ENCODE peak calls at places on chromosomes 11 and 22, in four cellular contexts. H is endodermal cell, U is osteocyte, B is IMR-90. S is an unnamed sample.

GRCh38 chr11:60792521-60792920 is 7.4 kb downstream of the MS4A10 start:
- DNase-seq in H (no peak), U (no peak), B (no peak), S (no peak)

GRCh38 chr22:29824677-29825076 is 13.4 kb downstream of the ASCC2 start:
- DNase-seq in B (no peak), H (no peak), U (no peak), S (no peak)

GRCh38 chr11:116792869-116793475 is 1.3 kb upstream of the APOA5 start:
- DNase-seq in B (peak), U (peak), H (no peak), S (no peak)

GRCh38 chr22:42461511-42461910 is 29.3 kb upstream of the NFAM1 start:
- DNase-seq in U (no peak), H (peak), B (no peak), S (no peak)

GRCh38 chr11:4071828-4072421 is 22.7 kb upstream of the RRM1 start:
- DNase-seq in B (no peak), U (no peak), H (peak), S (no peak)

GRCh38 chr11:19419813-19420212 is 179.1 kb upstream of the E2F8 start:
- DNase-seq in H (no peak), U (no peak), B (peak), S (no peak)

GRCh38 chr22:23925020-23925606 is 30.9 kb downstream of the MIF start:
- DNase-seq in H (no peak), B (no peak), U (peak), S (no peak)

GRCh38 chr11:132064987-132065620 is 694.7 kb downstream of the NTM start:
- DNase-seq in B (peak), H (no peak), U (peak), S (no peak)

GRCh38 chr11:125062931-125063428 is at the start of gene SLC37A2:
- DNase-seq in B (peak), U (peak), H (peak), S (peak)

GRCh38 chr11:118052581-118053206 is 24.2 kb upstream of the TMPRSS4 start:
- DNase-seq in U (peak), B (no peak), H (no peak), S (no peak)

GRCh38 chr11:31798057-31799035 is 12.8 kb downstream of the PAX6 start:
- DNase-seq in B (no peak), H (peak), U (peak), S (peak)

GRCh38 chr22:31139866-31140716 is at the start of gene PLA2G3:
- DNase-seq in H (peak), U (no peak), B (peak), S (peak)

GRCh38 chr22:35426801-35427140 is 26.8 kb downstream of the MCM5 start:
- DNase-seq in U (no peak), H (no peak), B (no peak), S (no peak)

GRCh38 chr11:84264066-84264465 is 977.9 kb upstream of the CCDC90B start:
- DNase-seq in B (no peak), H (no peak), U (no peak), S (no peak)

GRCh38 chr22:16827506-16827905 is 2.3 kb upstream of the XKR3 start:
- DNase-seq in B (no peak), U (no peak), H (no peak), S (no peak)

GRCh38 chr11:111764621-111765020 is 1.6 kb downstream of the PPP2R1B start:
- DNase-seq in H (no peak), B (peak), U (no peak), S (no peak)

GRCh38 chr11:17388609-17389204 is at the start of gene KCNJ11:
- DNase-seq in H (peak), U (no peak), B (no peak), S (peak)

GRCh38 chr11:1239596-1240205 is 16.8 kb downstream of the MUC5B start:
- DNase-seq in U (no peak), H (no peak), B (no peak), S (no peak)

GRCh38 chr11:32432565-32433248 is 2.6 kb downstream of the WT1 start:
- DNase-seq in U (no peak), H (peak), B (no peak), S (no peak)

GRCh38 chr11:19670030-19670761 is 42.4 kb upstream of the NAV2 start:
- DNase-seq in H (peak), U (no peak), B (peak), S (no peak)

GRCh38 chr11:116782728-116783127 is 5.1 kb downstream of the ZPR1 start:
- DNase-seq in U (no peak), H (no peak), B (peak), S (no peak)

GRCh38 chr11:66957971-66958231 is 282 bp downstream of the PC start:
- DNase-seq in B (no peak), U (no peak), H (no peak), S (no peak)

GRCh38 chr11:81967242-81967641 is 766.4 kb downstream of the FAM181B start:
- DNase-seq in B (no peak), U (no peak), H (no peak), S (no peak)

DNA sequence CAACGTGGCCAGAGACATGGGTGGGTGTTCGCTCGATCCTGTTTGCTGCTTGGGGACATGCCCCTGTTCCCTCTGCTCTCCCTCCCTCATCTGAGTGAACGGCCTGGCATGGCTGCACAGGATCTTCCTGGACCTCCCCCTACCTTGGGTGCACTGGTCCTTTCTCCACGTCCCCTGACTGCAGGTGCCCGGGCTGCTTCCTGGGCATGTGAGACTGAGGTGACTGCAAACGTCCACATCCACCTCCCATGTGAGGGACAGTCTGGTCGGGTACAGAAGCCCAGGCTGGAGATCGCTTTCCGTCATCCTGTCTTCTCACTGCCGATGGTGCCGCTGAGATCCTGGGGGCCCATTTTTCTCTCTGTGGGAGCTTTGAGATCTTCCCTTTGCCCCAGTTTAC is 11.8 kb downstream of the SULT4A1 start:
- DNase-seq in H (peak), U (no peak), B (no peak), S (no peak)
- TF ChIP-seq CTCF in H (no peak), U (no peak), B (no peak), S (no peak)

GRCh38 chr11:101617735-101618332 is 34.0 kb upstream of the TRPC6 start:
- DNase-seq in B (peak), U (no peak), H (peak), S (peak)

GRCh38 chr11:101618691-101619090 is 34.9 kb upstream of the TRPC6 start:
- DNase-seq in U (no peak), H (no peak), B (peak), S (no peak)

DNA sequence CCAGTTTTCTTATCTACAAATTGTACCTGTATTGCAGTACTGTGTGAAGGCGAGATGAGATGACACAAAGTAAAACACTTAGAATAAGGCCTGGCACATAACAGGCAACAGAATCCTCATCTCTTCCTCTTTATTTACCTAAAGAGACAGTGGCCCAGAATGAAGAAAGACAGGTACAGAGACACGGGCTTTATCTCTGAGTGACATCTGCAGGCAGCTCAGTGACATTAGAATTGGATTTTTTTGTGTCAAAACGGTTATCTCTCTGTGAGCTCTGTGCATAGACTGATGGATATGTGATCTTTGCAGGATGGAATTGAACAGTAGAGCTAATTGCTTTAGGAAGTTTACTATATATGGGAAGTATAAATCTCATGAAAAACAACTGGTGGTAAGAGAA is 36.2 kb upstream of the TRPC6 start:
- DNase-seq in B (no peak), U (no peak), H (no peak), S (no peak)
- TF ChIP-seq CTCF in B (no peak), U (no peak), H (no peak), S (no peak)

GRCh38 chr22:25334091-25334490 is 114.7 kb downstream of the CRYBB2 start:
- DNase-seq in U (peak), B (peak), H (peak), S (peak)
- TF ChIP-seq CTCF in U (peak), B (peak), H (peak), S (peak)

DNA sequence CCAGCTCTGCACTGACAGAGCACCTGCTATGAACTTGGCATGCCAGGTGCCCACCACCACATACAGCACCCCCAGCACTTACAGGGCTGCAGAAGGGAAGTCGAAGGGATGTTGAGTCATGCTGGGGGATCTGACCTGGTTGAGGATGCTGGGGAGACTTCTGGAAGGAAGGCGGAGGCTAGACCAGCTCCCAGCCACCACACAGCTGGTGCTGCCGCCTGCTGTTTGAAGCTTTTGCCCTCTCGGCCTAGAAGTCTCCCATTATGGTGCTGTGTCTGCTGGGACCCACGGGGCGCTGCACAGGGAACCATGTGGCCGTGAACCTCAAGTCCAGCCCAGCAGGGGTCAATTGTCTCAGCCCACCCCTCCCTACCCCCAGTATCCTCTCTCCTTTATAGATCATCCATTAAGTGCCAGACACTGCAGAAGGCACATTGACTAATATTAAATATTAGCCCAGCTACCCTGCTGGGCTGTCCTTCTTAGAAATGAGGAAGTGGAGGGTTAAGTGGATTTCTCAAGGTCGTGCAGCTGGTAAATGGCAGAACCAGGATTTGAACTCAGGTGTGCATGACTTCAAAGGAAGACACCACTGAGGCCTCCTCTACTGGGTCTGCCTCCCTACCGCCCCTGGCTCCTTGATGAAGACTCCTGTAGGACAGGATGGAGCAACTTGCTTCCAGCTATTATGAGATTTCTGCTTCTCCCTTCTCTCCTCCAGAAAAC is 49.7 kb downstream of the CYTH4 start:
- DNase-seq in H (no peak), B (peak), U (no peak), S (no peak)
- TF ChIP-seq CTCF in H (no peak), B (no peak), U (no peak), S (no peak)

GRCh38 chr11:133732109-133732508 is 113.2 kb downstream of the SPATA19 start:
- DNase-seq in B (no peak), H (peak), U (no peak), S (no peak)
- TF ChIP-seq CTCF in B (no peak), H (no peak), U (no peak), S (no peak)

DNA sequence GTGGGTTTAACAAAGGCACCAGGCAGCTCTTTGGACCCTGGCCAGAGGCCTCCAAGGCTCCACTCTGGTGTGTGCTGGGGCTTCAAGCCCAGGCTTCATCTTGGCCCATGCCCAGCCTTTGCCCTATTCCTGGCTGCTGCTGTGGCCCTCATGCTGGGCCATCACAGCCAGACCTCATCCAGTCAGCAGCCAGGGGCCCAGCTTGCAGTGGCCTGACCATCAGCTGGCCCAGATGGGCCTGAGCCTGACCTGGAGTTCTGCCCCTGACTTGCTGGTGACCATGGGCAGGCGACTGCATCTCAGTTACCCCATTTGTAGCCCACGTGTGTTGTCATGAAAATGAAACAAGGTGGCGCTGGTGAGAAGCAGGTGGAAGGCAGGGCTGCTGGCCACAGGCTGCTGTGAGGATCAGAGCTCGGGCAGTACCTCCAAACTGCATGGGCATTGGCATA is 76.1 kb downstream of the MED15 start:
- DNase-seq in H (peak), U (no peak), B (no peak), S (no peak)
- TF ChIP-seq CTCF in H (peak), U (peak), B (no peak), S (no peak)

DNA sequence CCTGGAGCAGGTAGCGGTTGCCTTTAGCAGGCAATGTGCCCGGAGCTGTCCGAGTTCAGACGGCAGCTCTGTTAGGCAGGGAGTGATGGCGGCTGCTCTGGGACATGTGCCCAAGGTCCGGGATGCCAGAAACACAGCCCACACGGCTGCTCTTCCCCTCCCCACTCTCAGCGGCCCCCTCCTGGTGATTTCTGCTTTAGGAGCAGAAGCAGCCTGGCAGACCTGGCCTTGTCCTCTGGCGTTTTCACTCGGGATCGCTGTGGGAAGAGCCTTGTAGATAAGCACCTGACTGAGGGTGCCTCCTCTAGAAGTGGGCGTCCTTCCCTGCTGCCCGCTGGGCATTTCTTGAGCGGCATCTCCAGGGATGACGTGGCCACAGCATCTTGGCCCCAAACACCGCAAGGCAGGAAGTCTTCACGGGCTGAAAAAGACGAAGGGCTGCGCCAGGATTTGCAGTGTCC is 392.2 kb downstream of the TBC1D22A start:
- DNase-seq in B (peak), U (no peak), H (no peak), S (no peak)
- TF ChIP-seq CTCF in B (peak), U (no peak), H (no peak), S (no peak)